ENCODE peak calls at places on chromosomes 5 and 9, in nine cellular contexts. Y, M, H, U, F, P, L, B and R are unnamed samples.

GRCh38 chr9:10265102-10265708 is 347.6 kb downstream of the PTPRD start:
- DNase-seq in H (no peak), L (no peak), P (no peak), F (no peak), Y (no peak), M (peak; percentile 95), U (no peak), B (no peak), R (no peak)

GRCh38 chr9:36924071-36924470 is 110.0 kb downstream of the PAX5 start:
- DNase-seq in L (no peak), F (no peak), B (peak; percentile 47), M (peak; percentile 83), U (no peak), Y (no peak), H (peak; percentile 88), P (no peak), R (no peak)

GRCh38 chr9:79857188-79857587 is 285.4 kb downstream of the TLE4 start:
- DNase-seq in F (no peak), L (no peak), B (no peak), P (no peak), Y (no peak), H (peak; percentile 4), M (no peak), U (no peak), R (no peak)

GRCh38 chr5:156936972-156937371 is 26.1 kb downstream of the TIMD4 start:
- DNase-seq in M (no peak), F (no peak), B (no peak), U (no peak), Y (no peak), L (no peak), H (no peak), P (peak; percentile 5), R (no peak)

GRCh38 chr5:138448481-138449398 is 9.9 kb downstream of the REEP2 start:
- DNase-seq in F (no peak), H (peak; percentile 41), U (no peak), P (no peak), L (no peak), M (peak; percentile 90), Y (no peak), B (no peak), R (no peak)

GRCh38 chr9:33164138-33164809 is 2.9 kb downstream of the B4GALT1 start:
- DNase-seq in B (no peak), L (peak; percentile 55), H (no peak), P (no peak), M (no peak), U (no peak), Y (no peak), F (no peak), R (no peak)

GRCh38 chr9:83220737-83221136 is 157.8 kb upstream of the RASEF start:
- DNase-seq in H (peak; percentile 33), U (no peak), B (peak; percentile 8), L (peak; percentile 25), F (no peak), M (peak; percentile 84), Y (no peak), P (no peak), R (no peak)

GRCh38 chr5:62341783-62342475 is 35.9 kb downstream of the KIF2A start:
- DNase-seq in L (peak; percentile 26), Y (no peak), P (no peak), H (no peak), U (no peak), B (peak; percentile 35), F (no peak), M (no peak), R (no peak)

GRCh38 chr5:92504346-92504745 is 1076.7 kb downstream of the NR2F1-AS1 start:
- DNase-seq in F (no peak), U (no peak), L (no peak), Y (no peak), M (no peak), H (no peak), B (no peak), P (no peak), R (no peak)